ENCODE peak calls at places on chromosomes 6 and 20, in nine cellular contexts. One of them, this sample, is unnamed.

GRCh38 chr20:49149281-49150045 is 38.7 kb downstream of the STAU1 start:
- DNase-seq in endothelial cell of umbilical vein: no peak
- DNase-seq in GM10248: no peak
- DNase-seq in foreskin fibroblast: no peak
- DNase-seq in upper lobe of right lung: no peak
- DNase-seq in lower lobe of right lung: no peak
- DNase-seq in progenitor cell of endocrine pancreas: no peak
- DNase-seq in hepatocyte: no peak
- DNase-seq in psoas muscle: no peak
- DNase-seq in this sample: no peak

GRCh38 chr6:43052842-43053544 is 658 bp downstream of the CUL7 start:
- DNase-seq in hepatocyte: peak; percentile 41
- DNase-seq in GM10248: peak; percentile 48
- DNase-seq in progenitor cell of endocrine pancreas: no peak
- DNase-seq in endothelial cell of umbilical vein: peak; percentile 53
- DNase-seq in psoas muscle: no peak
- DNase-seq in foreskin fibroblast: no peak
- DNase-seq in lower lobe of right lung: peak; percentile 56
- DNase-seq in upper lobe of right lung: no peak
- DNase-seq in this sample: no peak

GRCh38 chr20:46784450-46785127 is 75.1 kb downstream of the SLC2A10 start:
- DNase-seq in progenitor cell of endocrine pancreas: no peak
- DNase-seq in hepatocyte: no peak
- DNase-seq in GM10248: no peak
- DNase-seq in endothelial cell of umbilical vein: no peak
- DNase-seq in foreskin fibroblast: peak; percentile 14
- DNase-seq in lower lobe of right lung: no peak
- DNase-seq in psoas muscle: no peak
- DNase-seq in upper lobe of right lung: no peak
- DNase-seq in this sample: no peak

GRCh38 chr20:16803965-16804792 is 56.0 kb downstream of the OTOR start:
- DNase-seq in upper lobe of right lung: peak; percentile 77
- DNase-seq in foreskin fibroblast: peak; percentile 37
- DNase-seq in endothelial cell of umbilical vein: peak; percentile 54
- DNase-seq in progenitor cell of endocrine pancreas: peak; percentile 54
- DNase-seq in hepatocyte: peak; percentile 81
- DNase-seq in lower lobe of right lung: peak; percentile 62
- DNase-seq in psoas muscle: peak; percentile 39
- DNase-seq in GM10248: peak; percentile 54
- DNase-seq in this sample: no peak

GRCh38 chr6:2695464-2696095 is 55.1 kb downstream of the MYLK4 start:
- DNase-seq in GM10248: peak; percentile 36
- DNase-seq in progenitor cell of endocrine pancreas: no peak
- DNase-seq in endothelial cell of umbilical vein: peak; percentile 55
- DNase-seq in psoas muscle: no peak
- DNase-seq in foreskin fibroblast: no peak
- DNase-seq in upper lobe of right lung: no peak
- DNase-seq in lower lobe of right lung: no peak
- DNase-seq in hepatocyte: peak; percentile 30
- DNase-seq in this sample: no peak

GRCh38 chr6:111589366-111589765 is 16.3 kb downstream of the TRAF3IP2 start:
- DNase-seq in GM10248: no peak
- DNase-seq in hepatocyte: no peak
- DNase-seq in foreskin fibroblast: peak; percentile 92
- DNase-seq in psoas muscle: peak; percentile 69
- DNase-seq in endothelial cell of umbilical vein: peak; percentile 71
- DNase-seq in upper lobe of right lung: no peak
- DNase-seq in lower lobe of right lung: no peak
- DNase-seq in progenitor cell of endocrine pancreas: no peak
- DNase-seq in this sample: no peak

GRCh38 chr6:113732384-113732966 is 124.7 kb upstream of the MARCKS start:
- DNase-seq in upper lobe of right lung: no peak
- DNase-seq in GM10248: no peak
- DNase-seq in progenitor cell of endocrine pancreas: no peak
- DNase-seq in foreskin fibroblast: peak; percentile 3
- DNase-seq in psoas muscle: no peak
- DNase-seq in lower lobe of right lung: no peak
- DNase-seq in endothelial cell of umbilical vein: peak; percentile 30
- DNase-seq in hepatocyte: peak; percentile 30
- DNase-seq in this sample: no peak

GRCh38 chr6:5438882-5439584 is 177.7 kb downstream of the FARS2 start:
- DNase-seq in GM10248: no peak
- DNase-seq in endothelial cell of umbilical vein: peak; percentile 3
- DNase-seq in hepatocyte: no peak
- DNase-seq in foreskin fibroblast: no peak
- DNase-seq in psoas muscle: no peak
- DNase-seq in progenitor cell of endocrine pancreas: no peak
- DNase-seq in lower lobe of right lung: no peak
- DNase-seq in upper lobe of right lung: no peak
- DNase-seq in this sample: no peak

GRCh38 chr6:166955865-166956443 is 396 bp downstream of the RNASET2 start:
- DNase-seq in psoas muscle: peak; percentile 25
- DNase-seq in hepatocyte: peak; percentile 63
- DNase-seq in progenitor cell of endocrine pancreas: no peak
- DNase-seq in lower lobe of right lung: no peak
- DNase-seq in GM10248: no peak
- DNase-seq in upper lobe of right lung: no peak
- DNase-seq in endothelial cell of umbilical vein: no peak
- DNase-seq in foreskin fibroblast: peak; percentile 27
- DNase-seq in this sample: no peak

GRCh38 chr6:166957805-166958076 is 1.4 kb upstream of the RNASET2 start:
- DNase-seq in progenitor cell of endocrine pancreas: no peak
- DNase-seq in endothelial cell of umbilical vein: no peak
- DNase-seq in foreskin fibroblast: no peak
- DNase-seq in lower lobe of right lung: no peak
- DNase-seq in upper lobe of right lung: no peak
- DNase-seq in hepatocyte: no peak
- DNase-seq in psoas muscle: no peak
- DNase-seq in GM10248: no peak
- DNase-seq in this sample: no peak

GRCh38 chr6:166957087-166957804 is 896 bp upstream of the RNASET2 start:
- DNase-seq in hepatocyte: peak; percentile 70
- DNase-seq in endothelial cell of umbilical vein: no peak
- DNase-seq in GM10248: peak; percentile 65
- DNase-seq in psoas muscle: peak; percentile 54
- DNase-seq in foreskin fibroblast: peak; percentile 35
- DNase-seq in lower lobe of right lung: peak; percentile 82
- DNase-seq in upper lobe of right lung: peak; percentile 88
- DNase-seq in progenitor cell of endocrine pancreas: peak; percentile 15
- DNase-seq in this sample: no peak

GRCh38 chr6:166955121-166955864 is 1.1 kb downstream of the RNASET2 start:
- DNase-seq in progenitor cell of endocrine pancreas: no peak
- DNase-seq in psoas muscle: peak; percentile 32
- DNase-seq in foreskin fibroblast: no peak
- DNase-seq in upper lobe of right lung: peak; percentile 75
- DNase-seq in lower lobe of right lung: peak; percentile 82
- DNase-seq in GM10248: no peak
- DNase-seq in endothelial cell of umbilical vein: no peak
- DNase-seq in hepatocyte: no peak
- DNase-seq in this sample: no peak

DNA sequence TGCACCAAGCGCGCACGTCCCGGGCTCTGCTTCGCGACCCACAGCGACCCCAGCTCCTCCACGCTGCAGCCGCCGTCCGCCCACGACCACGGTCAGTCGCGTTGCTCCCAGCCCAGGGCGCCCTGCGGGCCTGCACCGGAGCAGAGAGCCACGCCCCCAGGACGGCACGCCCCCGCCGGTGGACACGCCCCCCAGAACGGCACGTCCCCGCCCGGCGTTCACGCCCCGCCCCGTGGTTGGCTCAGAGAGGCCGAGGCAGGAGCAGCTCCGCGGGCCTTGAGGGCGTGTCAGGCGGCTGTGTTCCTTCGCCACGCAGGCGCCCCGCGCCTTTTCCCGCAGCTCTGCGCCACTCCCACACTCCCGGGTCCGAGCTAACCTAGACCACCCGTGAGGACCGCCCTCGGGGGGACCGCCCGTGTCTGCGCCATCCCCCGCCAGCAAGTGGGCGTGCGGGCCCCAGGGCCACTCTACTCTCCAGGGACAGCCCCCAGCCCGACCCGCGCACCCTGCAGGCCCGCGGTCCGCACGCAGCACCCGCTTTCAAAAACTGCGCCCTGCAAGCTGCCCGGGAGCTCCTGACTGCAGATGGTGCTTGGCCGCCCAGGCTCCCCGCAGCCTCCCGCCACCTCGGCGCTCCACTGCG is at the start of gene RNASET2:
- DNase-seq in foreskin fibroblast: peak; percentile 91
- DNase-seq in lower lobe of right lung: peak; percentile 99
- DNase-seq in psoas muscle: peak; percentile 97
- DNase-seq in endothelial cell of umbilical vein: peak; percentile 91
- DNase-seq in hepatocyte: peak; percentile 97
- DNase-seq in GM10248: peak; percentile 93
- DNase-seq in upper lobe of right lung: peak; percentile 99
- DNase-seq in progenitor cell of endocrine pancreas: peak; percentile 99
- DNase-seq in this sample: peak; percentile 98
- TF ChIP-seq CTCF in foreskin fibroblast: no peak
- TF ChIP-seq CTCF in lower lobe of right lung: no peak
- TF ChIP-seq CTCF in psoas muscle: no peak
- TF ChIP-seq CTCF in endothelial cell of umbilical vein: no peak
- TF ChIP-seq CTCF in hepatocyte: no peak
- TF ChIP-seq CTCF in GM10248: no peak
- TF ChIP-seq CTCF in upper lobe of right lung: no peak
- TF ChIP-seq CTCF in progenitor cell of endocrine pancreas: no peak
- TF ChIP-seq CTCF in this sample: no peak

DNA sequence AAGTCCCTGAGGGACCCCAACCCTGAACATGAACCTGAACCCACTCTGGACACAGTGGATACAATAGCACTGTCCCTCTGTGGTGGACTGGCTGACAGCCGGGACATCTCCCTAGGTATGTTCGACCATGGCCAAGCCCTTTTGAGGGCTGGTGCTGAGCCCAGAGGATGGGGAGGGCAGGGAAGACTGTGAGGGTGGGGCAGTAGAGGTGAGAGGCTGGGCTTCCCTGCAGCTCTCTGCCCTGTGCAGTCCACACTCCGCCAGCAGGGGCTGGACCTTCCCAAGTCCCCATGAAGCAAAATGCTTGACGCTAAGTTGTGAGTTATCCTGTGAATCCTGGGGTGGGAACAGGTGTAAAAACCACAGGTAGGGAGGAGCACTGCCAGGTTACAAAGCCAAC is 11.5 kb downstream of the LPIN3 start:
- DNase-seq in lower lobe of right lung: no peak
- DNase-seq in hepatocyte: no peak
- DNase-seq in psoas muscle: no peak
- DNase-seq in progenitor cell of endocrine pancreas: no peak
- DNase-seq in GM10248: no peak
- DNase-seq in upper lobe of right lung: no peak
- DNase-seq in foreskin fibroblast: no peak
- DNase-seq in endothelial cell of umbilical vein: no peak
- DNase-seq in this sample: no peak
- TF ChIP-seq CTCF in lower lobe of right lung: no peak
- TF ChIP-seq CTCF in hepatocyte: no peak
- TF ChIP-seq CTCF in psoas muscle: no peak
- TF ChIP-seq CTCF in progenitor cell of endocrine pancreas: peak; percentile 29
- TF ChIP-seq CTCF in GM10248: no peak
- TF ChIP-seq CTCF in upper lobe of right lung: no peak
- TF ChIP-seq CTCF in foreskin fibroblast: no peak
- TF ChIP-seq CTCF in endothelial cell of umbilical vein: no peak
- TF ChIP-seq CTCF in this sample: no peak

GRCh38 chr20:64099880-64100565 is 7.3 kb downstream of the NPBWR2 start:
- DNase-seq in GM10248: peak; percentile 63
- DNase-seq in progenitor cell of endocrine pancreas: no peak
- DNase-seq in psoas muscle: no peak
- DNase-seq in lower lobe of right lung: no peak
- DNase-seq in upper lobe of right lung: no peak
- DNase-seq in endothelial cell of umbilical vein: no peak
- DNase-seq in foreskin fibroblast: no peak
- DNase-seq in hepatocyte: no peak
- DNase-seq in this sample: no peak

GRCh38 chr20:64100946-64101688 is 6.2 kb downstream of the NPBWR2 start:
- DNase-seq in lower lobe of right lung: no peak
- DNase-seq in foreskin fibroblast: no peak
- DNase-seq in upper lobe of right lung: no peak
- DNase-seq in endothelial cell of umbilical vein: no peak
- DNase-seq in progenitor cell of endocrine pancreas: no peak
- DNase-seq in GM10248: no peak
- DNase-seq in hepatocyte: no peak
- DNase-seq in psoas muscle: no peak
- DNase-seq in this sample: no peak

GRCh38 chr20:64102647-64103354 is 4.6 kb downstream of the NPBWR2 start:
- DNase-seq in endothelial cell of umbilical vein: no peak
- DNase-seq in progenitor cell of endocrine pancreas: no peak
- DNase-seq in GM10248: no peak
- DNase-seq in psoas muscle: peak; percentile 13
- DNase-seq in hepatocyte: peak; percentile 37
- DNase-seq in foreskin fibroblast: no peak
- DNase-seq in lower lobe of right lung: peak; percentile 45
- DNase-seq in upper lobe of right lung: peak; percentile 60
- DNase-seq in this sample: no peak

GRCh38 chr20:64100566-64100888 is 6.8 kb downstream of the NPBWR2 start:
- DNase-seq in psoas muscle: no peak
- DNase-seq in progenitor cell of endocrine pancreas: no peak
- DNase-seq in upper lobe of right lung: no peak
- DNase-seq in foreskin fibroblast: no peak
- DNase-seq in endothelial cell of umbilical vein: no peak
- DNase-seq in GM10248: no peak
- DNase-seq in hepatocyte: no peak
- DNase-seq in lower lobe of right lung: no peak
- DNase-seq in this sample: no peak

DNA sequence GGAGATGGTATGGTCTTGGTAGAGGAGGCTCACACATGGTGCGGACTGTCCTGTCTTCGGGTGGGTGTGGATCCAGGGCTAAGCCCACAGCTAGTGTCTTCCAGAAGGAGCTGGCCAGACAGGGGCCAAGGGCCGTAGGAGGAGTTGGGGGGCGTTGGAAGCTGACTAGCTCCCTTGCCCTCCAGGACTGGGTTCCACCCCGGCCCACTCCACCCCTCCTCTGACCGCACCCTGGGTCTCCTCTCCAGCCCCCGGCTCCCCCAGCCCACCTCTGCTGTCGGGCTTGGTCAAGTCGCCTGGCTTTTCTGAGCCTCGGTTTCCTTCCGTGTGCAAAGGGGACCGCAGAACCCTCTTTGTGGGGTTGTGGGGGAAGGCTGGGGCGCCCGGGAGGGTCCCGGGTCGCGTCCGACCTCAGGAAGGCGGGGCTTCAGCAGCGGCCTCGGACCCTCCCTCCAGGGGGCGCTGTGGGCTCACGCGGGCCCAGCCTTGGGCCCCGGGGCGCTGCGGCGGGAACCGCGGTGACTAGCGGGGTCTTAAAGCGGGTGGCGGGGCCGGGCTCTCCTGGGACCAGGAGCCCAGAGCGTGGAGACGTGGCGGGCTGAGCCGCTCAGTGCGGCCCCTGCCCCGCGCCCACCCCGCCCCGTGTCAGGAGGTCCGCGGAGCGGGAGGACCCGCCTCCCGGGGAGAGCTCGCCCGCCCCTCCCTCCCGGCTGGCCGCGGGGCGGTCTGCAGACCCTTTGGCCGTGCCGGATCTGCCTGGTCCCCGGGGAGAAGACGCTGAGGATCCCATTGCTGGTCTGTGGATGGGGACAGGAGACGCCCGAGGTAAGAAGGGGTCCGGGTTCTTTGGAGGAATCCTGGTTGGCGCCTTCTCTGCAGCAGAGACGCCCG is 5.4 kb downstream of the NPBWR2 start:
- DNase-seq in psoas muscle: peak; percentile 34
- DNase-seq in GM10248: peak; percentile 85
- DNase-seq in hepatocyte: peak; percentile 74
- DNase-seq in lower lobe of right lung: peak; percentile 63
- DNase-seq in endothelial cell of umbilical vein: peak; percentile 21
- DNase-seq in upper lobe of right lung: peak; percentile 78
- DNase-seq in foreskin fibroblast: no peak
- DNase-seq in progenitor cell of endocrine pancreas: peak; percentile 64
- DNase-seq in this sample: no peak
- TF ChIP-seq CTCF in psoas muscle: peak; percentile 60
- TF ChIP-seq CTCF in GM10248: peak; percentile 81
- TF ChIP-seq CTCF in hepatocyte: peak; percentile 77
- TF ChIP-seq CTCF in lower lobe of right lung: peak; percentile 64
- TF ChIP-seq CTCF in endothelial cell of umbilical vein: peak; percentile 78
- TF ChIP-seq CTCF in upper lobe of right lung: peak; percentile 57
- TF ChIP-seq CTCF in foreskin fibroblast: peak; percentile 48
- TF ChIP-seq CTCF in progenitor cell of endocrine pancreas: peak; percentile 89
- TF ChIP-seq CTCF in this sample: peak; percentile 69

GRCh38 chr20:33686008-33686983 is at the start of gene E2F1:
- DNase-seq in upper lobe of right lung: peak; percentile 98
- DNase-seq in progenitor cell of endocrine pancreas: peak; percentile 100
- DNase-seq in hepatocyte: peak; percentile 99
- DNase-seq in lower lobe of right lung: peak; percentile 97
- DNase-seq in endothelial cell of umbilical vein: peak; percentile 95
- DNase-seq in psoas muscle: peak; percentile 97
- DNase-seq in GM10248: peak; percentile 99
- DNase-seq in foreskin fibroblast: peak; percentile 91
- DNase-seq in this sample: peak; percentile 98
- TF ChIP-seq CTCF in upper lobe of right lung: peak; percentile 45
- TF ChIP-seq CTCF in progenitor cell of endocrine pancreas: peak; percentile 53
- TF ChIP-seq CTCF in hepatocyte: peak; percentile 36
- TF ChIP-seq CTCF in lower lobe of right lung: peak; percentile 42
- TF ChIP-seq CTCF in endothelial cell of umbilical vein: no peak
- TF ChIP-seq CTCF in psoas muscle: peak; percentile 37
- TF ChIP-seq CTCF in GM10248: peak; percentile 2
- TF ChIP-seq CTCF in foreskin fibroblast: peak; percentile 23
- TF ChIP-seq CTCF in this sample: peak; percentile 50

This sample was measured in osteocyte.